ENCODE peak calls at places on chromosomes 5 and 9, in eight cellular contexts. F is AG09309; I is GM10248; A is GM13976; P is activated CD4-positive, alpha-beta T cell treated with anti-CD3 and anti-CD28 coated beads for 24 hours; V is endothelial cell; X is DMS53; K is A673. Y is an unnamed sample.

GRCh38 chr9:136373300-136374182 is at the start of gene CARD9:
- DNase-seq in F (no peak), I (peak), A (peak), P (no peak), V (no peak), X (peak), K (no peak), Y (no peak)

GRCh38 chr9:134774991-134775540 is 105.5 kb upstream of the FCN2 start:
- DNase-seq in F (no peak), I (no peak), A (no peak), P (no peak), V (no peak), X (no peak), K (no peak), Y (no peak)

GRCh38 chr9:120841930-120842684 is 615 bp downstream of the PSMD5 start:
- DNase-seq in F (no peak), I (no peak), A (peak), P (no peak), V (no peak), X (peak), K (no peak), Y (no peak)

GRCh38 chr5:170357853-170358497 is 31.2 kb downstream of the KCNMB1 start:
- DNase-seq in F (no peak), I (no peak), A (no peak), P (no peak), V (no peak), X (no peak), K (no peak), Y (no peak)

GRCh38 chr5:133750856-133751255 is 138.5 kb upstream of the FSTL4 start:
- DNase-seq in F (no peak), I (no peak), A (no peak), P (no peak), V (no peak), X (no peak), K (no peak), Y (no peak)

GRCh38 chr5:74950836-74951515 is 84.8 kb upstream of the FAM169A start:
- DNase-seq in F (no peak), I (no peak), A (no peak), P (no peak), V (no peak), X (no peak), K (no peak), Y (no peak)

GRCh38 chr5:133839090-133839489 is 129.3 kb downstream of the C5orf15 start:
- DNase-seq in F (no peak), I (no peak), A (no peak), P (no peak), V (no peak), X (no peak), K (no peak), Y (no peak)

GRCh38 chr9:104911029-104911607 is 16.8 kb downstream of the ABCA1 start:
- DNase-seq in F (no peak), I (no peak), A (no peak), P (no peak), V (no peak), X (peak), K (no peak), Y (no peak)

GRCh38 chr5:141495456-141495811 is 6.6 kb downstream of the PCDHGC5 start:
- DNase-seq in F (no peak), I (no peak), A (no peak), P (no peak), V (no peak), X (no peak), K (peak), Y (no peak)

GRCh38 chr5:96823900-96824351 is 16.2 kb upstream of the ERAP1 start:
- DNase-seq in F (peak), I (no peak), A (no peak), P (no peak), V (no peak), X (peak), K (no peak), Y (no peak)

Y was measured in GM06990.